ENCODE peak calls at places on chromosomes 3 and 15, in four cellular contexts. W is pancreas, K is tibial artery, M is GM12878. X is an unnamed sample.
A peak's percentile ranks its signal among the peaks of the same experiment; 100 is the strongest.

GRCh38 chr3:179074656-179075055 is 3.0 kb upstream of the ZMAT3 start:
- DNase-seq in K (no peak), M (no peak), W (no peak), X (no peak)

GRCh38 chr15:56763496-56763895 is 30.2 kb upstream of the ZNF280D start:
- DNase-seq in M (no peak), K (no peak), W (no peak), X (no peak)

GRCh38 chr3:25547928-25548327 is 116.8 kb downstream of the TOP2B start:
- DNase-seq in M (no peak), K (no peak), W (no peak), X (no peak)

GRCh38 chr3:11145888-11146287 is 8.4 kb upstream of the HRH1 start:
- DNase-seq in M (no peak), W (no peak), K (no peak), X (no peak)

GRCh38 chr15:80211976-80212375 is 40.0 kb downstream of the CTXND1 start:
- DNase-seq in W (no peak), M (no peak), K (no peak), X (no peak)

GRCh38 chr3:158352551-158352950 is 218.4 kb upstream of the MLF1 start:
- DNase-seq in K (no peak), M (no peak), W (no peak), X (no peak)

GRCh38 chr3:194224536-194224935 is 88.6 kb downstream of the HES1 start:
- DNase-seq in K (no peak), M (no peak), W (no peak), X (no peak)

GRCh38 chr15:37682304-37682703 is 252.1 kb upstream of the TMCO5A start:
- DNase-seq in W (no peak), K (no peak), M (no peak), X (no peak)

GRCh38 chr15:57541805-57542504 is 49.7 kb upstream of the MYZAP start:
- DNase-seq in K (peak; percentile 88), M (no peak), W (peak; percentile 72), X (peak; percentile 74)

GRCh38 chr3:53382106-53382505 is 34.8 kb upstream of the DCP1A start:
- DNase-seq in W (no peak), M (no peak), K (no peak), X (no peak)

GRCh38 chr3:63914312-63914711 is 2.1 kb upstream of the SCAANT1 start:
- DNase-seq in W (peak; percentile 38), K (no peak), M (no peak), X (peak; percentile 72)

GRCh38 chr3:114363554-114364202 is 69.8 kb downstream of the TIGIT start:
- DNase-seq in K (no peak), W (no peak), M (no peak), X (no peak)
- H3K27ac ChIP-seq in K (no peak overlapping the region), W (no peak overlapping the region), M (no peak overlapping the region), X (no peak overlapping the region)

GRCh38 chr3:65993134-65993900 is 45.4 kb downstream of the MAGI1 start:
- DNase-seq in K (no peak), M (no peak), W (no peak), X (no peak)
- H3K27ac ChIP-seq in K (no peak overlapping the region), M (no peak overlapping the region), W (no peak overlapping the region), X (no peak overlapping the region)

DNA sequence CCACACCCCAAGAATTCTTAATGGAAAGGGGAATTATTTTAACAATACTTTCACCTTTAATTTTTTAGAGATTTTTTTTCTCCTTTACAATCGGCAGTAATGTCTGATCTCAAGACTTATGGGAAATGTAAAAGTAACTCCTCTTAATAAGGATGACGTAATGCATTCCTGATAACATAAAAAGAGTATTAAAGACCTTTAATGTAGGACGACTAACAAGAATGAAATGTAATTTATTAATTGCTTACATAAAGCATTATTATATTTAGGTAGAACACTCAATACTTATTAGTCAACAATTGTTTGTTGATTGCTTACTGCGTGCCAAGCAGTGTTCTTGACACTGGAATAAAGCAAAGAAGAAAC is 416.8 kb upstream of the NAALADL2 start:
- DNase-seq in W (no peak), M (no peak), K (no peak), X (no peak)
- H3K27ac ChIP-seq in W (peak overlapping the region; percentile 94), M (no peak overlapping the region), K (peak overlapping the region; percentile 94), X (peak overlapping the region; percentile 95)

GRCh38 chr3:58016710-58017109 is 8.5 kb downstream of the FLNB start:
- DNase-seq in M (no peak), K (no peak), W (no peak), X (no peak)

GRCh38 chr3:58021072-58021959 is 13.1 kb downstream of the FLNB start:
- DNase-seq in M (no peak), W (no peak), K (no peak), X (no peak)

GRCh38 chr3:58019343-58019742 is 11.1 kb downstream of the FLNB start:
- DNase-seq in W (no peak), K (no peak), M (no peak), X (no peak)

GRCh38 chr3:58020740-58021071 is 12.5 kb downstream of the FLNB start:
- DNase-seq in M (no peak), W (no peak), K (no peak), X (peak; percentile 65)

GRCh38 chr3:58018892-58019291 is 10.7 kb downstream of the FLNB start:
- DNase-seq in W (no peak), K (no peak), M (no peak), X (no peak)
- H3K27ac ChIP-seq in W (peak overlapping the region; percentile 19), K (peak overlapping the region; percentile 76), M (no peak overlapping the region), X (peak overlapping the region; percentile 67)

GRCh38 chr15:60218256-60218655 is 179.5 kb downstream of the ANXA2 start:
- DNase-seq in W (no peak), K (no peak), M (no peak), X (no peak)
- H3K27ac ChIP-seq in W (no peak overlapping the region), K (no peak overlapping the region), M (no peak overlapping the region), X (no peak overlapping the region)

GRCh38 chr15:40082195-40082868 is 26.3 kb downstream of the BMF start:
- DNase-seq in K (no peak), W (no peak), M (no peak), X (no peak)
- H3K27ac ChIP-seq in K (peak overlapping the region; percentile 49), W (peak overlapping the region; percentile 47), M (peak overlapping the region; percentile 28), X (peak overlapping the region; percentile 66)

DNA sequence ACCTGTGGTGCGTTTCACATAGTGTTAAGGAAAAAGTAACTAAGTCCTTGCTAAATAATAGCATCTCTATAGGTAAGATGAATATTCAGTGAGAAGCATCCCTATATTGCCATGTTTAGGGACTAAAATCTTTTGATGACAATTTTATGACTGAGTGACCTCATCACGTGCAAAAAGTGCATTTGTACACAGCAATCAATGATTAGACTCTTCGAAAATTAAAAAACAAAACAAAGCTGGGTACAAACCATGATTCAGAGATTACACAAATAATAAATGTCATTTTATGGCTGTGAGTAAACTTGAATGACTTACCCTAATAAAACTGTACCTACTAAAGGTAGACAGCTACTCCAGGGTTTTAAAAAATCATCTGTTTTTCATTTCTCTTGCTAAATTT is 505.3 kb downstream of the FOXP1 start:
- DNase-seq in K (no peak), M (no peak), W (no peak), X (no peak)
- H3K27ac ChIP-seq in K (no peak overlapping the region), M (no peak overlapping the region), W (no peak overlapping the region), X (no peak overlapping the region)

GRCh38 chr3:105851176-105851575 is 17.6 kb downstream of the CBLB start:
- DNase-seq in M (no peak), K (no peak), W (no peak), X (no peak)
- H3K27ac ChIP-seq in M (no peak overlapping the region), K (no peak overlapping the region), W (no peak overlapping the region), X (no peak overlapping the region)

DNA sequence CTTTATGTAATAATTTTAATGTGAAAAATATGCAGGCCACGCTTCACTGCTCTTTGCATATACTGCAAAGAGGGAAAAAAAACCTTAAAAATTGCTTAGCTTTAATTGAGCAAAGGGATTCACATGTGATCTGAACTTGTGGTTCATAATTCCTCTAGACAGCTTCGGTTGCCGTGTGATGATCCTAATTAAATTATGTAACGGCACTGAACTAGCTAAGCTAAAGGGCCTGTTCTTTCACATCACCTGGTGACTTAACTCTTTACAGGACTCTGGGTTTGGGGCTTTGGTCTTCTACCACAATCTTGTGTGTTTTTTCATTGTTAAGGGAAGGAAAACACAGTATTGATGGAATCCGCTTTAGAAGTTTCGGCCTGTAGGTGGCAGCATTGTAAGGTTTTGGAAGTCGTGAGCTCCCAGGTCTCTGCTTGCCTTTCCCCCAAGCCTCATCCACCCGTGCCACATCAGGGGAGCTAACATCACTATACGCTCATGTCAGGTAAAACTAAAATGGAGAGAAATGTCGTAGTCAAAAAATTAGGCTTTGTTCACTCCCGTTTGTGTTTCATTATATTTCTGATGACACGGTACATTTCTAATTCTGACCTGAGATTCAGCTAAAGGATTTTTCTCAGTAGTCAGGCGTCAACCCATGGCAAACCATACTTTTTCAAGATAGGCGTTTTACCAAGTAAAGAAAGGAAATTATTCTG is 205.6 kb upstream of the DPH6 start:
- DNase-seq in M (peak; percentile 12), W (peak; percentile 61), K (peak; percentile 78), X (peak; percentile 64)
- H3K27ac ChIP-seq in M (no peak overlapping the region), W (no peak overlapping the region), K (no peak overlapping the region), X (no peak overlapping the region)

DNA sequence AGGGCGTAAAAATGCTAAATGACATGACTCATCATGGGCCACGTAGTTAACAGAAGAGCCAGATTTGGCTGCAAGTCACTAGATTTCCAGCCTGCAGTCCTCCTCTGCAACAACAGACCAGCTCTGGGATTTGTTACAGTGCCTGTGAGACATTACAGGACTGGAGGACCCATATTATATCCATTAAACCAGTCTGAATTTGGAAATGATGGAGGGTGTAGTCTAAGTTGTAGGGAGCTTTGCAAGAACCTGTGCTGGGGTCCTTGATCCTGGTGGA is 10.8 kb downstream of the ZNF774 start:
- DNase-seq in W (no peak), M (no peak), K (no peak), X (no peak)
- H3K27ac ChIP-seq in W (no peak overlapping the region), M (no peak overlapping the region), K (peak overlapping the region; percentile 72), X (no peak overlapping the region)